ENCODE peak calls at places on chromosomes 2 and 18, in four cellular contexts. One of them, this sample, is unnamed.

GRCh38 chr2:221075203-221075602 is 496.9 kb downstream of the EPHA4 start:
- DNase-seq in HepG2: no peak
- DNase-seq in H1: no peak
- DNase-seq in K562: no peak
- DNase-seq in this sample: no peak

GRCh38 chr2:203706403-203706802 is at the start of gene CD28:
- DNase-seq in HepG2: no peak
- DNase-seq in H1: no peak
- DNase-seq in K562: no peak
- DNase-seq in this sample: no peak

GRCh38 chr2:159559034-159559433 is 57.3 kb downstream of the BAZ2B start:
- DNase-seq in HepG2: no peak
- DNase-seq in H1: no peak
- DNase-seq in K562: no peak
- DNase-seq in this sample: no peak

GRCh38 chr18:75558790-75559189 is 131.3 kb upstream of the SMIM21 start:
- DNase-seq in HepG2: no peak
- DNase-seq in H1: no peak
- DNase-seq in K562: no peak
- DNase-seq in this sample: no peak

GRCh38 chr2:39494784-39495251 is 57.7 kb upstream of the MAP4K3 start:
- DNase-seq in HepG2: no peak
- DNase-seq in H1: no peak
- DNase-seq in K562: peak; percentile 30
- DNase-seq in this sample: peak; percentile 64

GRCh38 chr2:145095641-145096435 is 575.9 kb upstream of the ZEB2 start:
- DNase-seq in HepG2: no peak
- DNase-seq in H1: no peak
- DNase-seq in K562: no peak
- DNase-seq in this sample: no peak

GRCh38 chr18:4060427-4061281 is 394.5 kb downstream of the DLGAP1 start:
- DNase-seq in HepG2: no peak
- DNase-seq in H1: no peak
- DNase-seq in K562: no peak
- DNase-seq in this sample: no peak

GRCh38 chr2:45833301-45833967 is 182.0 kb downstream of the PRKCE start:
- DNase-seq in HepG2: no peak
- DNase-seq in H1: no peak
- DNase-seq in K562: no peak
- DNase-seq in this sample: no peak

GRCh38 chr18:50190236-50190635 is 4.7 kb downstream of the MYO5B start:
- DNase-seq in HepG2: peak; percentile 12
- DNase-seq in H1: no peak
- DNase-seq in K562: no peak
- DNase-seq in this sample: no peak

GRCh38 chr2:232892843-232893242 is 22.8 kb downstream of the SNORC start:
- DNase-seq in HepG2: no peak
- DNase-seq in H1: no peak
- DNase-seq in K562: no peak
- DNase-seq in this sample: no peak

GRCh38 chr2:145551661-145552060 is 1031.7 kb upstream of the ZEB2 start:
- DNase-seq in HepG2: no peak
- DNase-seq in H1: no peak
- DNase-seq in K562: no peak
- DNase-seq in this sample: no peak

GRCh38 chr2:218345491-218346176 is 11.0 kb upstream of the CATIP start:
- DNase-seq in HepG2: no peak
- DNase-seq in H1: no peak
- DNase-seq in K562: no peak
- DNase-seq in this sample: no peak

GRCh38 chr2:238130696-238131628 is 7.5 kb upstream of the KLHL30 start:
- DNase-seq in HepG2: no peak
- DNase-seq in H1: no peak
- DNase-seq in K562: no peak
- DNase-seq in this sample: no peak

GRCh38 chr2:9656270-9656766 is 25.5 kb upstream of the YWHAQ start:
- DNase-seq in HepG2: peak; percentile 53
- DNase-seq in H1: no peak
- DNase-seq in K562: peak; percentile 52
- DNase-seq in this sample: peak; percentile 95

GRCh38 chr2:238505119-238505891 is 78.6 kb downstream of the ASB1 start:
- DNase-seq in HepG2: peak; percentile 24
- DNase-seq in H1: no peak
- DNase-seq in K562: peak; percentile 44
- DNase-seq in this sample: no peak

GRCh38 chr18:37362158-37362890 is 203.3 kb downstream of the CELF4 start:
- DNase-seq in HepG2: peak; percentile 13
- DNase-seq in H1: peak; percentile 74
- DNase-seq in K562: no peak
- DNase-seq in this sample: no peak

GRCh38 chr18:28075501-28075900 is 101.4 kb downstream of the CDH2 start:
- DNase-seq in HepG2: peak; percentile 31
- DNase-seq in H1: no peak
- DNase-seq in K562: no peak
- DNase-seq in this sample: peak; percentile 44

GRCh38 chr2:201654611-201655384 is 11.5 kb upstream of the TMEM237 start:
- DNase-seq in HepG2: no peak
- DNase-seq in H1: no peak
- DNase-seq in K562: no peak
- DNase-seq in this sample: no peak

GRCh38 chr18:76450912-76451421 is 44.1 kb downstream of the ZNF516 start:
- DNase-seq in HepG2: no peak
- DNase-seq in H1: peak; percentile 52
- DNase-seq in K562: no peak
- DNase-seq in this sample: no peak

GRCh38 chr2:85420743-85421705 is 2.5 kb downstream of the SH2D6 start:
- DNase-seq in HepG2: peak; percentile 94
- DNase-seq in H1: peak; percentile 100
- DNase-seq in K562: peak; percentile 93
- DNase-seq in this sample: peak; percentile 98

GRCh38 chr2:8833863-8834262 is 3.5 kb downstream of the KIDINS220 start:
- DNase-seq in HepG2: no peak
- DNase-seq in H1: no peak
- DNase-seq in K562: peak; percentile 52
- DNase-seq in this sample: no peak

GRCh38 chr2:38475567-38475881 is 98.5 kb upstream of the ATL2 start:
- DNase-seq in HepG2: no peak
- DNase-seq in H1: no peak
- DNase-seq in K562: no peak
- DNase-seq in this sample: no peak

GRCh38 chr2:216635171-216635570 is 2.0 kb downstream of the IGFBP2 start:
- DNase-seq in HepG2: no peak
- DNase-seq in H1: no peak
- DNase-seq in K562: no peak
- DNase-seq in this sample: no peak

GRCh38 chr2:99754215-99754614 is 264.4 kb upstream of the REV1 start:
- DNase-seq in HepG2: no peak
- DNase-seq in H1: no peak
- DNase-seq in K562: no peak
- DNase-seq in this sample: no peak

GRCh38 chr2:127361929-127362328 is 25.8 kb downstream of the MAP3K2 start:
- DNase-seq in HepG2: no peak
- DNase-seq in H1: no peak
- DNase-seq in K562: no peak
- DNase-seq in this sample: no peak

GRCh38 chr2:119005565-119005964 is 63.6 kb downstream of the MARCO start:
- DNase-seq in HepG2: no peak
- DNase-seq in H1: peak; percentile 29
- DNase-seq in K562: no peak
- DNase-seq in this sample: no peak

GRCh38 chr2:1071650-1072049 is 121.0 kb downstream of the SNTG2 start:
- DNase-seq in HepG2: no peak
- DNase-seq in H1: no peak
- DNase-seq in K562: no peak
- DNase-seq in this sample: no peak

GRCh38 chr18:36031407-36031806 is 36.0 kb downstream of the RPRD1A start:
- DNase-seq in HepG2: no peak
- DNase-seq in H1: no peak
- DNase-seq in K562: no peak
- DNase-seq in this sample: no peak

GRCh38 chr2:202072226-202072625 is 829 bp upstream of the KIAA2012 start:
- DNase-seq in HepG2: peak; percentile 20
- DNase-seq in H1: no peak
- DNase-seq in K562: no peak
- DNase-seq in this sample: peak; percentile 28

GRCh38 chr2:62724886-62725711 is 19.6 kb downstream of the EHBP1 start:
- DNase-seq in HepG2: no peak
- DNase-seq in H1: peak; percentile 72
- DNase-seq in K562: peak; percentile 22
- DNase-seq in this sample: peak; percentile 46

GRCh38 chr18:32339062-32339461 is 131.6 kb downstream of the GAREM1 start:
- DNase-seq in HepG2: no peak
- DNase-seq in H1: no peak
- DNase-seq in K562: no peak
- DNase-seq in this sample: no peak

GRCh38 chr2:11899264-11899818 is 152.9 kb downstream of the LPIN1 start:
- DNase-seq in HepG2: no peak
- DNase-seq in H1: no peak
- DNase-seq in K562: peak; percentile 15
- DNase-seq in this sample: no peak

GRCh38 chr2:197803033-197803444 is 1.4 kb upstream of the PLCL1 start:
- DNase-seq in HepG2: peak; percentile 51
- DNase-seq in H1: no peak
- DNase-seq in K562: peak; percentile 57
- DNase-seq in this sample: peak; percentile 53

GRCh38 chr18:48412339-48412929 is 3.3 kb upstream of the ZBTB7C start:
- DNase-seq in HepG2: peak; percentile 56
- DNase-seq in H1: no peak
- DNase-seq in K562: peak; percentile 27
- DNase-seq in this sample: peak; percentile 61

GRCh38 chr2:215105607-215106354 is 32.6 kb downstream of the ABCA12 start:
- DNase-seq in HepG2: no peak
- DNase-seq in H1: no peak
- DNase-seq in K562: no peak
- DNase-seq in this sample: no peak

GRCh38 chr2:240648650-240649275 is 23.5 kb downstream of the GPR35 start:
- DNase-seq in HepG2: no peak
- DNase-seq in H1: peak; percentile 47
- DNase-seq in K562: no peak
- DNase-seq in this sample: no peak

GRCh38 chr2:136128905-136129304 is 11.0 kb upstream of the CXCR4 start:
- DNase-seq in HepG2: peak; percentile 26
- DNase-seq in H1: no peak
- DNase-seq in K562: no peak
- DNase-seq in this sample: no peak

GRCh38 chr2:108971661-108972566 is 17.1 kb downstream of the EDAR start:
- DNase-seq in HepG2: no peak
- DNase-seq in H1: no peak
- DNase-seq in K562: no peak
- DNase-seq in this sample: peak; percentile 76

GRCh38 chr18:42028232-42028832 is 73.3 kb downstream of the PIK3C3 start:
- DNase-seq in HepG2: peak; percentile 12
- DNase-seq in H1: no peak
- DNase-seq in K562: peak; percentile 14
- DNase-seq in this sample: peak; percentile 9

DNA sequence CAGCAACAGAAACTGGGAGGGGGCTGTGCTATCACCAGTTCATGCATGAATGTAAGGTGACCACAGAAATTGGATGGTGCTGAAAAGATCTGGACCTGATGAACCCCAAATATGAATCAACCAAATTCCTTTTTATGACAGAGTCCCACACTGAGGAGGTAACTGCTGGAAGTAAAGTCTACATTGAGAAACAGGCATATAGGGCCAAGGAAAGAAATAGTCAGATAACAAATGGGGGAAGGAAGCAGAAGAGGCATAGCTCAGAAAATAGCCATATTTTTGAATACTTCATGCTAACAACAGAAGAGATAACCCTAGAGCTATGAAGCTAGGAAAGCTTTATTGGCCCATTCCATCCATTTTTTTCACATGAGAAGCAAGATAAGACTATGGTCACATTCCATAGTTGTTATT is 25.8 kb downstream of the ZC3H6 start:
- DNase-seq in HepG2: peak; percentile 24
- DNase-seq in H1: no peak
- DNase-seq in K562: no peak
- DNase-seq in this sample: no peak
- TF ChIP-seq JUN in HepG2: no peak
- TF ChIP-seq JUN in H1: no peak
- TF ChIP-seq JUN in K562: no peak
- TF ChIP-seq JUN in this sample: no peak

GRCh38 chr2:16638941-16639340 is 26.7 kb downstream of the CYRIA start:
- DNase-seq in HepG2: no peak
- DNase-seq in H1: no peak
- DNase-seq in K562: no peak
- DNase-seq in this sample: no peak

GRCh38 chr2:16641509-16641908 is 24.1 kb downstream of the CYRIA start:
- DNase-seq in HepG2: no peak
- DNase-seq in H1: no peak
- DNase-seq in K562: no peak
- DNase-seq in this sample: no peak

GRCh38 chr2:16639431-16639830 is 26.2 kb downstream of the CYRIA start:
- DNase-seq in HepG2: no peak
- DNase-seq in H1: no peak
- DNase-seq in K562: no peak
- DNase-seq in this sample: no peak

GRCh38 chr2:16640867-16641266 is 24.8 kb downstream of the CYRIA start:
- DNase-seq in HepG2: no peak
- DNase-seq in H1: no peak
- DNase-seq in K562: no peak
- DNase-seq in this sample: no peak

GRCh38 chr2:16640024-16640423 is 25.6 kb downstream of the CYRIA start:
- DNase-seq in HepG2: no peak
- DNase-seq in H1: no peak
- DNase-seq in K562: no peak
- DNase-seq in this sample: no peak
- TF ChIP-seq KDM1A in HepG2: no peak
- TF ChIP-seq KDM1A in H1: no peak
- TF ChIP-seq KDM1A in K562: no peak
- TF ChIP-seq KDM1A in this sample: no peak

GRCh38 chr2:120740765-120741513 is 5.3 kb downstream of the GLI2 start:
- DNase-seq in HepG2: no peak
- DNase-seq in H1: peak; percentile 72
- DNase-seq in K562: no peak
- DNase-seq in this sample: peak; percentile 60
- TF ChIP-seq JUN in HepG2: no peak
- TF ChIP-seq JUN in H1: no peak
- TF ChIP-seq JUN in K562: no peak
- TF ChIP-seq JUN in this sample: no peak

DNA sequence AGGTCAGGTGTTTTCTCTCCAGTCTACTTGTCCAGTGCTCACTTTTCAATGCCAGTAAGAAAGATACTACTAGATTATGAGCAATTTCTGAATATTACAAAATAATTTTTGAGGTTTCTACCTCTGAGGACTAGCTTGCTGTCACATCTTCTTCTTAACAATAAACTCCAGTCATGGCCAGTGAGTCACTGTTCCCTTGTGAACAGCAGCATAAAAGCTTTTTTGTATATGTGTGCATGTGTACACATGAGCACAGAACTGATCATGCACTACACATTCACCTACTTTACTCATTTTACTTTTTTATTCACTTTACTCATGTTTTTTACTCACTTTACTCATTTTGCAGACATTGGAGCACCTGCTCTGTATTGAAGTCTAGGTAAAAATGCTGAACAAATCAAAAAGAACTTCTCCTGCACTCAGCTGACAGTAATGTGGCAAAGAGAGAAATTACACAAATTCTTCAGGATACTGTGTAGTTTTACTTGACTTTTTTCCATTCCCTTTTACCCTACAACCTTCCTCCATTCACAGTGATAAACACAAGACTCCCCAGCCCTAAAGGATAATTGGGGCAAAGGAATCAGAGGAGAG is 28.0 kb downstream of the ST6GAL2 start:
- DNase-seq in HepG2: no peak
- DNase-seq in H1: no peak
- DNase-seq in K562: no peak
- DNase-seq in this sample: no peak
- TF ChIP-seq KDM1A in HepG2: no peak
- TF ChIP-seq KDM1A in H1: no peak
- TF ChIP-seq KDM1A in K562: no peak
- TF ChIP-seq KDM1A in this sample: no peak